ENCODE peak calls at places on chromosome 18, in seven cellular contexts. T, Z, G, V, I, D and R are unnamed samples.

GRCh38 chr18:77101410-77102245 is 31.0 kb downstream of the MBP start:
- DNase-seq in T (peak), Z (peak), G (peak), V (peak), I (peak), D (peak), R (no peak)

GRCh38 chr18:12076424-12077140 is 17.1 kb upstream of the ANKRD62 start:
- DNase-seq in T (no peak), Z (no peak), G (no peak), V (no peak), I (no peak), D (no peak), R (no peak)

GRCh38 chr18:48002933-48003365 is 72.5 kb upstream of the SMAD2 start:
- DNase-seq in T (no peak), Z (no peak), G (no peak), V (peak), I (peak), D (peak), R (no peak)

GRCh38 chr18:45068563-45069191 is 388.0 kb downstream of the SETBP1 start:
- DNase-seq in T (no peak), Z (no peak), G (no peak), V (peak), I (no peak), D (no peak), R (no peak)

GRCh38 chr18:36297419-36298112 is at the start of gene FHOD3:
- DNase-seq in T (no peak), Z (no peak), G (no peak), V (no peak), I (peak), D (peak), R (peak)

GRCh38 chr18:3248670-3249359 is 1.2 kb downstream of the MYL12A start:
- DNase-seq in T (no peak), Z (no peak), G (no peak), V (peak), I (peak), D (peak), R (no peak)

GRCh38 chr18:46334200-46334553 is 230.0 kb downstream of the HAUS1 start:
- DNase-seq in T (no peak), Z (no peak), G (no peak), V (no peak), I (no peak), D (no peak), R (no peak)

GRCh38 chr18:28512357-28512756 is 335.4 kb upstream of the CDH2 start:
- DNase-seq in T (no peak), Z (no peak), G (no peak), V (no peak), I (peak), D (peak), R (no peak)

GRCh38 chr18:20971886-20972267 is 139.7 kb downstream of the ROCK1 start:
- DNase-seq in T (no peak), Z (no peak), G (no peak), V (peak), I (peak), D (peak), R (no peak)

GRCh38 chr18:77131100-77131651 is 1.4 kb downstream of the MBP start:
- DNase-seq in T (peak), Z (peak), G (peak), V (peak), I (peak), D (no peak), R (no peak)

GRCh38 chr18:50849448-50849847 is 29.5 kb upstream of the ME2 start:
- DNase-seq in T (no peak), Z (no peak), G (no peak), V (no peak), I (no peak), D (no peak), R (no peak)

GRCh38 chr18:6414118-6414722 is 491 bp downstream of the L3MBTL4 start:
- DNase-seq in T (no peak), Z (no peak), G (peak), V (no peak), I (no peak), D (no peak), R (peak)

GRCh38 chr18:58005036-58005435 is 39.0 kb upstream of the NEDD4L start:
- DNase-seq in T (no peak), Z (no peak), G (no peak), V (peak), I (peak), D (peak), R (no peak)

GRCh38 chr18:58228762-58229161 is 184.7 kb downstream of the NEDD4L start:
- DNase-seq in T (no peak), Z (no peak), G (no peak), V (no peak), I (no peak), D (no peak), R (no peak)

GRCh38 chr18:34726286-34727004 is 16.3 kb downstream of the DTNA start:
- DNase-seq in T (no peak), Z (no peak), G (no peak), V (no peak), I (no peak), D (no peak), R (no peak)

GRCh38 chr18:75123113-75123512 is 85.8 kb downstream of the PTGR3 start:
- DNase-seq in T (no peak), Z (no peak), G (no peak), V (no peak), I (no peak), D (no peak), R (no peak)

GRCh38 chr18:48639772-48640432 is 101.1 kb downstream of the CTIF start:
- DNase-seq in T (no peak), Z (no peak), G (no peak), V (no peak), I (no peak), D (no peak), R (no peak)

GRCh38 chr18:54679318-54680149 is 88.5 kb downstream of the DYNAP start:
- DNase-seq in T (no peak), Z (no peak), G (no peak), V (peak), I (peak), D (peak), R (no peak)

GRCh38 chr18:57801379-57802165 is 1.5 kb downstream of the ATP8B1 start:
- DNase-seq in T (no peak), Z (no peak), G (no peak), V (no peak), I (peak), D (peak), R (no peak)

GRCh38 chr18:22639026-22639463 is 221.3 kb upstream of the CTAGE1 start:
- DNase-seq in T (no peak), Z (no peak), G (no peak), V (peak), I (peak), D (peak), R (no peak)

GRCh38 chr18:55593888-55594287 is 5.9 kb upstream of the TCF4 start:
- DNase-seq in T (no peak), Z (no peak), G (no peak), V (no peak), I (peak), D (peak), R (no peak)

GRCh38 chr18:45850021-45850420 is 24.5 kb downstream of the SIGLEC15 start:
- DNase-seq in T (no peak), Z (no peak), G (no peak), V (no peak), I (no peak), D (peak), R (no peak)

GRCh38 chr18:63271881-63272299 is 47.7 kb downstream of the BCL2 start:
- DNase-seq in T (no peak), Z (no peak), G (no peak), V (no peak), I (no peak), D (no peak), R (no peak)

GRCh38 chr18:46756559-46757201 is at the start of gene ST8SIA5:
- DNase-seq in T (no peak), Z (no peak), G (no peak), V (no peak), I (peak), D (no peak), R (peak)

GRCh38 chr18:73826098-73826497 is 321.5 kb downstream of the FBXO15 start:
- DNase-seq in T (no peak), Z (no peak), G (no peak), V (no peak), I (no peak), D (no peak), R (no peak)

GRCh38 chr18:26909599-26910290 is 44.2 kb upstream of the AQP4 start:
- DNase-seq in T (no peak), Z (no peak), G (no peak), V (peak), I (peak), D (no peak), R (no peak)

GRCh38 chr18:29523371-29523770 is 1346.4 kb upstream of the CDH2 start:
- DNase-seq in T (no peak), Z (no peak), G (no peak), V (no peak), I (no peak), D (no peak), R (no peak)

GRCh38 chr18:1002653-1003178 is 98.0 kb downstream of the ADCYAP1 start:
- DNase-seq in T (no peak), Z (no peak), G (no peak), V (peak), I (peak), D (peak), R (no peak)

GRCh38 chr18:7064346-7064745 is 53.3 kb downstream of the LAMA1 start:
- DNase-seq in T (no peak), Z (no peak), G (no peak), V (no peak), I (no peak), D (no peak), R (no peak)

GRCh38 chr18:23626451-23627279 is 36.0 kb downstream of the ANKRD29 start:
- DNase-seq in T (no peak), Z (no peak), G (no peak), V (no peak), I (peak), D (peak), R (no peak)

GRCh38 chr18:57789105-57789504 is 14.0 kb downstream of the ATP8B1 start:
- DNase-seq in T (no peak), Z (no peak), G (no peak), V (no peak), I (peak), D (peak), R (no peak)

GRCh38 chr18:61531182-61531581 is 198.0 kb downstream of the CDH20 start:
- DNase-seq in T (no peak), Z (no peak), G (no peak), V (no peak), I (peak), D (no peak), R (no peak)

GRCh38 chr18:57771183-57771582 is 31.9 kb downstream of the ATP8B1 start:
- DNase-seq in T (no peak), Z (no peak), G (no peak), V (peak), I (no peak), D (no peak), R (no peak)

GRCh38 chr18:2083691-2084090 is 487.6 kb downstream of the METTL4 start:
- DNase-seq in T (no peak), Z (no peak), G (no peak), V (peak), I (peak), D (peak), R (no peak)